ENCODE peak calls at places on chromosomes 12 and 14, in four cellular contexts. D is endothelial cell of umbilical vein, Z is H1, V is K562. K is an unnamed sample.

GRCh38 chr12:62247242-62247641 is 13.0 kb upstream of the USP15 start:
- DNase-seq in D (no peak), Z (no peak), V (no peak), K (no peak)

GRCh38 chr12:52358575-52359350 is 8.5 kb downstream of the KRT85 start:
- DNase-seq in Z (no peak), V (no peak), D (no peak), K (no peak)

GRCh38 chr14:64089920-64090319 is 204.3 kb downstream of the ESR2 start:
- DNase-seq in Z (peak; percentile 7), V (no peak), D (no peak), K (no peak)

GRCh38 chr14:82704218-82704617 is 1170.6 kb upstream of the SEL1L start:
- DNase-seq in V (no peak), Z (no peak), D (no peak), K (no peak)

GRCh38 chr14:51298895-51299294 is 58.8 kb downstream of the TMX1 start:
- DNase-seq in V (no peak), Z (no peak), D (no peak), K (no peak)

GRCh38 chr12:94418517-94418916 is 41.1 kb downstream of the CEP83 start:
- DNase-seq in Z (no peak), D (no peak), V (no peak), K (no peak)

GRCh38 chr12:103572312-103572711 is 14.8 kb upstream of the STAB2 start:
- DNase-seq in Z (no peak), V (no peak), D (no peak), K (no peak)

GRCh38 chr12:131222271-131223139 is 268.8 kb downstream of the ADGRD1 start:
- DNase-seq in Z (no peak), V (no peak), D (no peak), K (no peak)

GRCh38 chr12:79512068-79512467 is 178.7 kb downstream of the PAWR start:
- DNase-seq in V (no peak), D (no peak), Z (peak; percentile 17), K (no peak)

GRCh38 chr14:79890527-79890926 is 320.8 kb downstream of the DIO2 start:
- DNase-seq in V (no peak), D (no peak), Z (no peak), K (no peak)

GRCh38 chr12:45281994-45282393 is 66.1 kb downstream of the ANO6 start:
- DNase-seq in V (no peak), D (no peak), Z (no peak), K (no peak)

GRCh38 chr12:112524676-112525425 is 106.1 kb downstream of the PTPN11 start:
- DNase-seq in Z (no peak), V (no peak), D (no peak), K (no peak)

GRCh38 chr12:163406-163986 is 50.5 kb downstream of the SLC6A12 start:
- DNase-seq in Z (no peak), V (no peak), D (no peak), K (no peak)

GRCh38 chr12:109554761-109555160 is 18.5 kb downstream of the MMAB start:
- DNase-seq in D (no peak), V (no peak), Z (no peak), K (no peak)

GRCh38 chr14:61620130-61620946 is 75.0 kb upstream of the HIF1A start:
- DNase-seq in Z (no peak), D (peak; percentile 62), V (no peak), K (no peak)

GRCh38 chr14:103185051-103186027 is 62.1 kb downstream of the TNFAIP2 start:
- DNase-seq in Z (no peak), V (peak; percentile 27), D (peak; percentile 71), K (no peak)

GRCh38 chr12:89825591-89826449 is 117.2 kb upstream of the ATP2B1 start:
- DNase-seq in Z (no peak), D (peak; percentile 69), V (peak; percentile 22), K (no peak)

GRCh38 chr12:49609875-49610154 is 4.4 kb upstream of the FAM186B start:
- DNase-seq in D (no peak), V (no peak), Z (no peak), K (no peak)

GRCh38 chr14:63050694-63051093 is 5.4 kb upstream of the KCNH5 start:
- DNase-seq in D (no peak), V (no peak), Z (no peak), K (no peak)

GRCh38 chr12:132055535-132056096 is 88.5 kb downstream of the DDX51 start:
- DNase-seq in V (no peak), Z (no peak), D (no peak), K (no peak)

GRCh38 chr14:95486875-95487668 is 29.4 kb downstream of the SYNE3 start:
- DNase-seq in Z (no peak), D (no peak), V (no peak), K (no peak)

GRCh38 chr12:92621312-92621711 is 81.5 kb upstream of the PLEKHG7 start:
- DNase-seq in V (no peak), Z (no peak), D (no peak), K (no peak)

GRCh38 chr12:64679487-64679983 is 69.2 kb downstream of the RASSF3 start:
- DNase-seq in Z (no peak), V (peak; percentile 65), D (peak; percentile 92), K (peak; percentile 71)

GRCh38 chr12:39723831-39724230 is 104.2 kb upstream of the ABCD2 start:
- DNase-seq in Z (no peak), D (no peak), V (no peak), K (no peak)

GRCh38 chr14:96624661-96625435 is 122.7 kb downstream of the PAPOLA start:
- DNase-seq in Z (no peak), V (no peak), D (no peak), K (no peak)

GRCh38 chr14:96001866-96002510 is 37.2 kb upstream of the C14orf132 start:
- DNase-seq in V (no peak), D (no peak), Z (no peak), K (no peak)

GRCh38 chr12:101963703-101964102 is 86.3 kb downstream of the DRAM1 start:
- DNase-seq in V (no peak), D (no peak), Z (no peak), K (peak; percentile 42)

GRCh38 chr12:18383203-18383602 is 121.9 kb downstream of the PIK3C2G start:
- DNase-seq in V (no peak), Z (no peak), D (peak; percentile 46), K (no peak)

GRCh38 chr12:16243487-16244412 is 33.7 kb downstream of the SLC15A5 start:
- DNase-seq in Z (no peak), D (no peak), V (no peak), K (no peak)

GRCh38 chr12:51318846-51319570 is 5.0 kb downstream of the BIN2 start:
- DNase-seq in D (no peak), Z (no peak), V (no peak), K (no peak)

GRCh38 chr14:79809849-79810612 is 401.3 kb downstream of the DIO2 start:
- DNase-seq in D (no peak), V (no peak), Z (no peak), K (no peak)

GRCh38 chr12:31896514-31897039 is 62.6 kb upstream of the RESF1 start:
- DNase-seq in Z (no peak), D (peak; percentile 91), V (peak; percentile 42), K (peak; percentile 52)

GRCh38 chr12:46550266-46550879 is 177.8 kb upstream of the SLC38A2 start:
- DNase-seq in Z (no peak), V (no peak), D (no peak), K (no peak)

GRCh38 chr12:77488041-77488620 is 342.6 kb upstream of the NAV3 start:
- DNase-seq in Z (no peak), D (no peak), V (no peak), K (no peak)

GRCh38 chr14:69190191-69190590 is 1.1 kb upstream of the EXD2 start:
- DNase-seq in V (no peak), D (no peak), Z (no peak), K (no peak)

GRCh38 chr12:127381043-127381668 is 885.8 kb upstream of the TMEM132C start:
- DNase-seq in V (peak; percentile 83), D (no peak), Z (peak; percentile 21), K (peak; percentile 60)

GRCh38 chr12:31318870-31319269 is 7.1 kb downstream of the SINHCAF start:
- DNase-seq in Z (no peak), D (no peak), V (no peak), K (no peak)

GRCh38 chr12:57151741-57152407 is 4.5 kb upstream of the LRP1-AS start:
- DNase-seq in V (no peak), Z (no peak), D (peak; percentile 21), K (no peak)
- H3K9me3 ChIP-seq in V (no peaks in the 10 kb centered on the region), Z (no peaks in the 10 kb centered on the region), D (no peaks in the 10 kb centered on the region), K (no peaks in the 10 kb centered on the region)

DNA sequence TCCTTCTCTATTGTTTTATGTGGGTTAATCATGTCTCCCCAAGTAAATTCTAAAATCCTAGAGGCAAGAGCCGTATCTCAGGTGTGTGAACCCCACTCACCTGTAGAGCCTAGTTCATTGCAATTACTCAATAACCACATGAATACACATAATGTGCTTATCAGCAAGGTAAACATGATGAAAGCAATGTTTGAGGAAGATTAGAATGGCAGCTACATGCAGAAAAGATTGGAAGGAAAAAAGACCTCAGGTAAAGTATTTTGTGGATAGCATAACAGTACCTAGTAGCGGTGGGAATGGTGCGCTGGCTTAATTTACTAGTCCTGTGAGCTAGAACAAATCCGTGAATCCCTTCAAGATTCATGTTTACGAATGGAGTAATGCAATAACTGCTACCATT is 5.3 kb upstream of the KRAS start:
- DNase-seq in Z (no peak), D (no peak), V (no peak), K (no peak)
- H3K4me1 ChIP-seq in Z (peaks cover 12% of the 10 kb centered on the region), D (peaks cover 6% of the 10 kb centered on the region), V (peaks cover 4% of the 10 kb centered on the region), K (peaks cover 7% of the 10 kb centered on the region)

GRCh38 chr14:99603471-99603933 is 505 bp downstream of the CCDC85C start:
- DNase-seq in Z (no peak), V (no peak), D (peak; percentile 57), K (no peak)
- TF ChIP-seq POLR2AphosphoS5 in Z (no peak), V (no peak), D (no peak), K (no peak)

GRCh38 chr12:5514545-5514944 is 82.6 kb downstream of the NTF3 start:
- DNase-seq in V (no peak), D (no peak), Z (no peak), K (no peak)

GRCh38 chr12:5511644-5512584 is 80.0 kb downstream of the NTF3 start:
- DNase-seq in D (peak; percentile 26), V (peak; percentile 31), Z (no peak), K (no peak)

GRCh38 chr12:5514016-5514415 is 82.1 kb downstream of the NTF3 start:
- DNase-seq in V (no peak), D (no peak), Z (no peak), K (no peak)

GRCh38 chr12:5512585-5512970 is 80.7 kb downstream of the NTF3 start:
- DNase-seq in Z (no peak), D (no peak), V (no peak), K (no peak)

DNA sequence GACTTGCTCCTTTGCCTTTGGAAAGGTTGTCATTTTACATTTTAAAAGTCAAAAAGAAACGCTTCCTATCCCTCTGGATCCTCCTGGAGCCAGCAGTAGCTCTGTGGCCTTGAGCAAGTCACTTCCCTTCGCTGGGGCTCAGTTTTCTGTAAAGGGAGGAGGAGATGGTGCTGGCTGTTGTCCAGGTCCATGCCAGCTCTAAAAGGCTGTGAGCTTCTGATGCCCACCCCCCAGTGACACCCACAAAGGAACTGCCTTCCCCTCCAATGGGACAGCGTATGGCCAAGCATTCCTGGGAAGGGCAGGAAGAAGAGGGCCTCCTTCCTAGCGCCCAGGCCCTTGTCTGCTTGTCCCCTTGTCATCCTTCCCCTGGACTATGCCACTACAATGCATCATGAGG is 81.5 kb downstream of the NTF3 start:
- DNase-seq in V (no peak), Z (no peak), D (no peak), K (no peak)
- H3K9me3 ChIP-seq in V (no peaks in the 10 kb centered on the region), Z (no peaks in the 10 kb centered on the region), D (no peaks in the 10 kb centered on the region), K (no peaks in the 10 kb centered on the region)